ENCODE peak calls at places on chromosomes 6 and 20, in seven cellular contexts. One of them, this sample, is unnamed.

GRCh38 chr6:36235309-36235708 is 34.6 kb upstream of the PNPLA1 start:
- DNase-seq in HCT116: no peak
- DNase-seq in neural progenitor cell: peak; percentile 10
- DNase-seq in GM23248: peak; percentile 12
- DNase-seq in GM23338: no peak
- DNase-seq in hepatocyte: no peak
- DNase-seq in HepG2: no peak
- DNase-seq in this sample: no peak

GRCh38 chr20:8050117-8050837 is 30.7 kb upstream of the TMX4 start:
- DNase-seq in HepG2: no peak
- DNase-seq in neural progenitor cell: no peak
- DNase-seq in hepatocyte: no peak
- DNase-seq in GM23248: no peak
- DNase-seq in GM23338: no peak
- DNase-seq in HCT116: no peak
- DNase-seq in this sample: no peak

GRCh38 chr6:44977406-44977740 is 350.8 kb upstream of the RUNX2 start:
- DNase-seq in hepatocyte: no peak
- DNase-seq in HCT116: no peak
- DNase-seq in HepG2: no peak
- DNase-seq in GM23248: no peak
- DNase-seq in neural progenitor cell: no peak
- DNase-seq in GM23338: no peak
- DNase-seq in this sample: no peak

GRCh38 chr6:127069659-127070279 is 48.7 kb upstream of the RSPO3 start:
- DNase-seq in GM23338: peak; percentile 75
- DNase-seq in GM23248: peak; percentile 55
- DNase-seq in HepG2: peak; percentile 39
- DNase-seq in HCT116: peak; percentile 36
- DNase-seq in neural progenitor cell: peak; percentile 55
- DNase-seq in hepatocyte: peak; percentile 46
- DNase-seq in this sample: no peak

GRCh38 chr6:156107514-156108150 is 652.0 kb upstream of the NOX3 start:
- DNase-seq in neural progenitor cell: peak; percentile 45
- DNase-seq in hepatocyte: no peak
- DNase-seq in HepG2: no peak
- DNase-seq in HCT116: no peak
- DNase-seq in GM23248: no peak
- DNase-seq in GM23338: no peak
- DNase-seq in this sample: no peak

GRCh38 chr6:34324738-34325444 is 67.6 kb downstream of the NUDT3 start:
- DNase-seq in GM23248: peak; percentile 61
- DNase-seq in hepatocyte: peak; percentile 53
- DNase-seq in HepG2: no peak
- DNase-seq in GM23338: peak; percentile 28
- DNase-seq in HCT116: no peak
- DNase-seq in neural progenitor cell: peak; percentile 17
- DNase-seq in this sample: no peak

GRCh38 chr20:47735412-47736400 is 49.6 kb downstream of the SULF2 start:
- DNase-seq in hepatocyte: no peak
- DNase-seq in GM23248: no peak
- DNase-seq in neural progenitor cell: no peak
- DNase-seq in HCT116: no peak
- DNase-seq in HepG2: peak; percentile 31
- DNase-seq in GM23338: no peak
- DNase-seq in this sample: peak; percentile 41

GRCh38 chr6:35230950-35231349 is 17.2 kb downstream of the SCUBE3 start:
- DNase-seq in GM23338: no peak
- DNase-seq in HCT116: no peak
- DNase-seq in hepatocyte: no peak
- DNase-seq in HepG2: no peak
- DNase-seq in GM23248: no peak
- DNase-seq in neural progenitor cell: no peak
- DNase-seq in this sample: no peak

GRCh38 chr20:54510546-54511129 is 35.2 kb downstream of the DOK5 start:
- DNase-seq in GM23338: peak; percentile 66
- DNase-seq in neural progenitor cell: peak; percentile 49
- DNase-seq in GM23248: no peak
- DNase-seq in hepatocyte: no peak
- DNase-seq in HepG2: no peak
- DNase-seq in HCT116: no peak
- DNase-seq in this sample: no peak

GRCh38 chr6:105258816-105259215 is 79.0 kb upstream of the POPDC3 start:
- DNase-seq in HepG2: no peak
- DNase-seq in GM23248: no peak
- DNase-seq in GM23338: no peak
- DNase-seq in hepatocyte: no peak
- DNase-seq in neural progenitor cell: no peak
- DNase-seq in HCT116: no peak
- DNase-seq in this sample: no peak

GRCh38 chr20:50834599-50835005 is 39.7 kb downstream of the BCAS4 start:
- DNase-seq in GM23248: peak; percentile 65
- DNase-seq in neural progenitor cell: no peak
- DNase-seq in HCT116: no peak
- DNase-seq in hepatocyte: no peak
- DNase-seq in GM23338: no peak
- DNase-seq in HepG2: peak; percentile 51
- DNase-seq in this sample: no peak

GRCh38 chr6:77337392-77337791 is 125.9 kb downstream of the HTR1B start:
- DNase-seq in GM23248: no peak
- DNase-seq in neural progenitor cell: no peak
- DNase-seq in GM23338: peak; percentile 45
- DNase-seq in hepatocyte: no peak
- DNase-seq in HCT116: no peak
- DNase-seq in HepG2: no peak
- DNase-seq in this sample: no peak

GRCh38 chr6:132489376-132489775 is 23.5 kb downstream of the STX7 start:
- DNase-seq in HCT116: no peak
- DNase-seq in HepG2: no peak
- DNase-seq in GM23248: no peak
- DNase-seq in GM23338: no peak
- DNase-seq in neural progenitor cell: no peak
- DNase-seq in hepatocyte: no peak
- DNase-seq in this sample: no peak

GRCh38 chr6:145529582-145529981 is 205.7 kb downstream of the EPM2A start:
- DNase-seq in GM23248: no peak
- DNase-seq in hepatocyte: no peak
- DNase-seq in neural progenitor cell: no peak
- DNase-seq in HCT116: no peak
- DNase-seq in GM23338: no peak
- DNase-seq in HepG2: no peak
- DNase-seq in this sample: no peak

GRCh38 chr6:89989742-89990141 is 95.5 kb downstream of the GJA10 start:
- DNase-seq in hepatocyte: no peak
- DNase-seq in HCT116: no peak
- DNase-seq in neural progenitor cell: no peak
- DNase-seq in GM23338: no peak
- DNase-seq in HepG2: no peak
- DNase-seq in GM23248: peak; percentile 93
- DNase-seq in this sample: no peak

GRCh38 chr6:167350322-167350721 is 25.4 kb downstream of the TTLL2 start:
- DNase-seq in neural progenitor cell: peak; percentile 25
- DNase-seq in HepG2: no peak
- DNase-seq in GM23248: no peak
- DNase-seq in hepatocyte: no peak
- DNase-seq in GM23338: peak; percentile 37
- DNase-seq in HCT116: no peak
- DNase-seq in this sample: no peak

GRCh38 chr6:47162793-47163192 is 120.7 kb upstream of the ADGRF1 start:
- DNase-seq in neural progenitor cell: no peak
- DNase-seq in GM23338: no peak
- DNase-seq in HepG2: no peak
- DNase-seq in GM23248: no peak
- DNase-seq in hepatocyte: no peak
- DNase-seq in HCT116: no peak
- DNase-seq in this sample: no peak

GRCh38 chr6:153947817-153948447 is 91.1 kb upstream of the OPRM1 start:
- DNase-seq in hepatocyte: peak; percentile 60
- DNase-seq in GM23338: peak; percentile 72
- DNase-seq in neural progenitor cell: peak; percentile 64
- DNase-seq in GM23248: peak; percentile 45
- DNase-seq in HCT116: peak; percentile 21
- DNase-seq in HepG2: peak; percentile 20
- DNase-seq in this sample: peak; percentile 10

GRCh38 chr6:3001773-3002293 is 2.1 kb downstream of the NQO2 start:
- DNase-seq in HCT116: peak; percentile 71
- DNase-seq in GM23338: peak; percentile 88
- DNase-seq in GM23248: peak; percentile 93
- DNase-seq in HepG2: peak; percentile 85
- DNase-seq in neural progenitor cell: peak; percentile 66
- DNase-seq in hepatocyte: peak; percentile 55
- DNase-seq in this sample: no peak

GRCh38 chr6:43644940-43645612 is at the start of gene RSPH9:
- DNase-seq in HCT116: no peak
- DNase-seq in GM23338: peak; percentile 99
- DNase-seq in neural progenitor cell: peak; percentile 97
- DNase-seq in GM23248: peak; percentile 77
- DNase-seq in hepatocyte: peak; percentile 86
- DNase-seq in HepG2: no peak
- DNase-seq in this sample: no peak

GRCh38 chr6:43639984-43640800 is 4.6 kb downstream of the MAD2L1BP start:
- DNase-seq in hepatocyte: no peak
- DNase-seq in GM23248: no peak
- DNase-seq in GM23338: no peak
- DNase-seq in HepG2: no peak
- DNase-seq in HCT116: no peak
- DNase-seq in neural progenitor cell: no peak
- DNase-seq in this sample: no peak

GRCh38 chr6:43647613-43648012 is 2.8 kb downstream of the RSPH9 start:
- DNase-seq in GM23338: no peak
- DNase-seq in hepatocyte: no peak
- DNase-seq in GM23248: no peak
- DNase-seq in HCT116: no peak
- DNase-seq in neural progenitor cell: no peak
- DNase-seq in HepG2: no peak
- DNase-seq in this sample: no peak

GRCh38 chr6:43648248-43648647 is 3.4 kb downstream of the RSPH9 start:
- DNase-seq in hepatocyte: no peak
- DNase-seq in GM23248: no peak
- DNase-seq in GM23338: no peak
- DNase-seq in HCT116: no peak
- DNase-seq in neural progenitor cell: no peak
- DNase-seq in HepG2: no peak
- DNase-seq in this sample: no peak

DNA sequence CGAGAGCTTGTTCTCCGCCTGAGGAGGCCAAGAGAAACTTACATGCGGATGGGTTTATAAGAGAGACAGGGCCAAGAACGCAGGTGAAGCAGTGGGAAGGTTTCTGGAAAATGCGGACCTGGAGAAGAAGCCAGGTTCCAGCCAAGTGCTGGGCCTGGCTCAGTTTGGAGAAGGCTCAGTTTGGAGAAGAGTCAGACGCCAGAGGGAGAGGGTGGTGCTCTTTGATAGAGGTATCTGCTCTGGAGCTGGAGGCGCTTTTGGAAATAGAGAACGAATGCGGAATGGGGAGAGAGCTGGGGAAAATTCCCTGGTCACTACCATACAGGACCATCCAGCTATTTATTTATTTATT is 753 bp downstream of the RSPH9 start:
- DNase-seq in GM23338: no peak
- DNase-seq in GM23248: no peak
- DNase-seq in HepG2: no peak
- DNase-seq in HCT116: no peak
- DNase-seq in neural progenitor cell: no peak
- DNase-seq in hepatocyte: no peak
- DNase-seq in this sample: no peak
- H3K4me3 ChIP-seq in GM23338: peak overlapping the region; percentile 56
- H3K4me3 ChIP-seq in GM23248: peak overlapping the region; percentile 66
- H3K4me3 ChIP-seq in HepG2: no peak overlapping the region
- H3K4me3 ChIP-seq in HCT116: no peak overlapping the region
- H3K4me3 ChIP-seq in neural progenitor cell: peak overlapping the region; percentile 58
- H3K4me3 ChIP-seq in hepatocyte: peak overlapping the region; percentile 23
- H3K4me3 ChIP-seq in this sample: no peak overlapping the region

GRCh38 chr6:56770011-56770520 is 127.4 kb upstream of the DST start:
- DNase-seq in GM23248: peak; percentile 50
- DNase-seq in neural progenitor cell: no peak
- DNase-seq in GM23338: no peak
- DNase-seq in hepatocyte: no peak
- DNase-seq in HCT116: no peak
- DNase-seq in HepG2: no peak
- DNase-seq in this sample: no peak
- H3K79me2 ChIP-seq in GM23248: peaks cover 100% of the 10 kb centered on the region
- H3K79me2 ChIP-seq in neural progenitor cell: peaks cover 100% of the 10 kb centered on the region
- H3K79me2 ChIP-seq in GM23338: peaks cover 96% of the 10 kb centered on the region
- H3K79me2 ChIP-seq in hepatocyte: peaks cover 61% of the 10 kb centered on the region
- H3K79me2 ChIP-seq in HCT116: peaks cover 86% of the 10 kb centered on the region
- H3K79me2 ChIP-seq in HepG2: no peaks in the 10 kb centered on the region
- H3K79me2 ChIP-seq in this sample: peaks cover 80% of the 10 kb centered on the region

GRCh38 chr6:12315292-12316081 is 25.3 kb downstream of the EDN1 start:
- DNase-seq in neural progenitor cell: no peak
- DNase-seq in GM23338: no peak
- DNase-seq in hepatocyte: no peak
- DNase-seq in HepG2: no peak
- DNase-seq in GM23248: no peak
- DNase-seq in HCT116: no peak
- DNase-seq in this sample: no peak
- H3K4me2 ChIP-seq in neural progenitor cell: no peak overlapping the region
- H3K4me2 ChIP-seq in GM23338: no peak overlapping the region
- H3K4me2 ChIP-seq in hepatocyte: no peak overlapping the region
- H3K4me2 ChIP-seq in HepG2: no peak overlapping the region
- H3K4me2 ChIP-seq in GM23248: no peak overlapping the region
- H3K4me2 ChIP-seq in HCT116: no peak overlapping the region
- H3K4me2 ChIP-seq in this sample: no peak overlapping the region

DNA sequence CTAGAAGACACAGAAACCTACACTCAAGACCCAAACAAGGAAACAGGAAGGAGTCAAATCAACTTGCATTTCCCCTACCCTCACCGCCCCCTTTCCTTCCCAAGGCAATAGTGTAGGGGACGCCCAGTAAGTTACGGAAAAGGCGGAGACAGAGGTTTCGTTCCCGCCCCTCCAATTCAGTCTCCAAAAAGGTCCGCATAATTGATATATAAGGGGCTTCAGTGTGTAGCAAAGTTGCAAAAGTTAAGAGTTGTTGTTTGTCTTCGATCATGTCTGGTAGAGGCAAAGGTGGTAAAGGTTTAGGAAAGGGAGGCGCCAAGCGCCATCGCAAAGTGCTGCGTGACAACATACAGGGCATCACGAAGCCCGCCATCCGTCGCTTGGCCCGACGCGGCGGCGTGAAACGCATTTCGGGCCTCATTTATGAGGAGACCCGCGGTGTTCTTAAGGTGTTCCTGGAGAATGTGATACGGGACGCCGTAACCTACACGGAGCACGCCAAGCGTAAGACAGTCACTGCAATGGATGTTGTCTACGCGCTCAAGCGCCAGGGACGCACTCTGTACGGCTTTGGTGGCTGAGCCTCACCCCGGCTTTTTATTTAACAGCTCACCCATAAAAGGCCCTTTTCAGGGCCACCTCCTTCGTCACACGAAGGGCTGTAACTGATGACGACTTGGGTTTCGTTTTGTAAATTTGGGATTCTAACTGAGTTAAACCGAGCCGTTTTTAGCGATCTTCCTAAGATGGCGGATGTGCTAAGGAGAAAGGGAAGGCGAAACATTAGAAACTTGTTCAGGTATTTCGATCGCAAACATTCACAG is 124.6 kb upstream of the BTN3A2 start:
- DNase-seq in HepG2: no peak
- DNase-seq in hepatocyte: peak; percentile 62
- DNase-seq in neural progenitor cell: peak; percentile 71
- DNase-seq in GM23248: peak; percentile 73
- DNase-seq in GM23338: peak; percentile 94
- DNase-seq in HCT116: no peak
- DNase-seq in this sample: no peak
- H3K4me3 ChIP-seq in HepG2: no peak overlapping the region
- H3K4me3 ChIP-seq in hepatocyte: peak overlapping the region; percentile 12
- H3K4me3 ChIP-seq in neural progenitor cell: peak overlapping the region; percentile 57
- H3K4me3 ChIP-seq in GM23248: peak overlapping the region; percentile 74
- H3K4me3 ChIP-seq in GM23338: peak overlapping the region; percentile 65
- H3K4me3 ChIP-seq in HCT116: no peak overlapping the region
- H3K4me3 ChIP-seq in this sample: no peak overlapping the region

GRCh38 chr20:38872491-38873049 is 53.6 kb upstream of the FAM83D start:
- DNase-seq in HCT116: no peak
- DNase-seq in neural progenitor cell: no peak
- DNase-seq in hepatocyte: no peak
- DNase-seq in GM23248: no peak
- DNase-seq in GM23338: no peak
- DNase-seq in HepG2: no peak
- DNase-seq in this sample: peak; percentile 24
- H3K79me2 ChIP-seq in HCT116: no peaks in the 10 kb centered on the region
- H3K79me2 ChIP-seq in neural progenitor cell: no peaks in the 10 kb centered on the region
- H3K79me2 ChIP-seq in hepatocyte: no peaks in the 10 kb centered on the region
- H3K79me2 ChIP-seq in GM23248: no peaks in the 10 kb centered on the region
- H3K79me2 ChIP-seq in GM23338: no peaks in the 10 kb centered on the region
- H3K79me2 ChIP-seq in HepG2: no peaks in the 10 kb centered on the region
- H3K79me2 ChIP-seq in this sample: no peaks in the 10 kb centered on the region